ENCODE peak calls at places on chromosomes 5 and 9, in six cellular contexts. Z, Y, C, S, O and B are unnamed samples.

GRCh38 chr5:76838481-76839261 is 11.1 kb upstream of the S100Z start:
- DNase-seq in Z (peak), Y (no peak), O (no peak), C (no peak), S (peak), B (no peak)

GRCh38 chr5:111854196-111854595 is 97.2 kb upstream of the NREP start:
- DNase-seq in Y (no peak), C (peak), O (no peak), Z (no peak), S (no peak), B (no peak)

GRCh38 chr5:124162782-124163532 is 583.5 kb downstream of the ZNF608 start:
- DNase-seq in O (peak), S (no peak), C (peak), Z (peak), Y (no peak), B (no peak)

GRCh38 chr5:88925692-88926490 is 42.9 kb upstream of the MEF2C start:
- DNase-seq in Z (peak), Y (no peak), O (peak), S (no peak), C (no peak), B (no peak)

GRCh38 chr5:8457187-8458037 is 588.5 kb downstream of the MTRR start:
- DNase-seq in Z (peak), O (peak), Y (peak), S (peak), C (no peak), B (peak)

GRCh38 chr5:164742025-164742424 is 1236.6 kb downstream of the MAT2B start:
- DNase-seq in Z (no peak), O (no peak), S (no peak), C (no peak), Y (no peak), B (no peak)

GRCh38 chr5:138230981-138231589 is 18.0 kb upstream of the CDC23 start:
- DNase-seq in Z (peak), O (peak), Y (no peak), C (no peak), S (peak), B (no peak)

GRCh38 chr9:130111805-130112204 is 58.1 kb downstream of the GPR107 start:
- DNase-seq in Z (no peak), C (no peak), O (no peak), S (no peak), Y (no peak), B (no peak)

GRCh38 chr9:116476002-116476401 is 211.1 kb upstream of the TRIM32 start:
- DNase-seq in Z (no peak), O (no peak), C (no peak), Y (no peak), S (no peak), B (no peak)

GRCh38 chr5:151820903-151821302 is 49.1 kb downstream of the G3BP1 start:
- DNase-seq in O (no peak), S (no peak), Z (no peak), C (no peak), Y (no peak), B (no peak)

GRCh38 chr5:160930361-160930760 is 78.3 kb upstream of the ATP10B start:
- DNase-seq in Z (no peak), S (peak), C (peak), Y (peak), O (peak), B (no peak)

GRCh38 chr5:146967646-146968045 is 89.1 kb upstream of the PPP2R2B start:
- DNase-seq in S (no peak), O (no peak), Z (no peak), Y (no peak), C (no peak), B (peak)

GRCh38 chr5:40284863-40285262 is 394.9 kb upstream of the PTGER4 start:
- DNase-seq in C (no peak), S (no peak), Y (no peak), Z (no peak), O (no peak), B (no peak)

GRCh38 chr9:35518212-35518917 is 28.5 kb downstream of the RUSC2 start:
- DNase-seq in Z (peak), C (peak), Y (peak), S (peak), O (peak), B (no peak)

GRCh38 chr9:35661756-35662350 is 3.1 kb downstream of the ARHGEF39 start:
- DNase-seq in Y (no peak), Z (no peak), C (no peak), S (no peak), O (no peak), B (no peak)

GRCh38 chr9:134606951-134607733 is 34.5 kb upstream of the COL5A1 start:
- DNase-seq in Y (peak), O (no peak), C (no peak), Z (peak), S (no peak), B (no peak)

GRCh38 chr5:491119-491855 is 33.0 kb downstream of the SLC9A3 start:
- DNase-seq in Z (no peak), Y (no peak), S (no peak), C (no peak), O (no peak), B (no peak)

GRCh38 chr5:171314728-171315385 is 5.8 kb downstream of the TLX3 start:
- DNase-seq in Z (no peak), S (no peak), Y (peak), C (peak), O (no peak), B (no peak)

DNA sequence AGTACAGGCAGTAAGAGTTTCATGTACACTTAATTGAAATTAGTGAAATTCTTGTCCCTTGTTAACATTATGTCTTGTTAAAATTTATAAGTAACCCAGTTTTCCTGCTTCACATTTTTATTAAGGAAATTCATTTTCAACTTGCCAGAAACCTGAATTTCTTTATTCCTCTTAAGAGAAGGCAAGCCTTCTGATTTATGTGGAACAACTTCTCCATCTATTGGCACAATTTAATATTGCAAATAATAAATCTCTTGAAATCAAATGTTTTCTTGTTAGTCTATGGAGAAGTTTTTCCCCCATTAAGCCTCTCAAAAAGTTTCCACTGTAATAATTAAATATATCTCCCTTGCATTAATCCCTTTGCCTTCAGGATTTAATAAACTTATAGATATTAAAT is 33.8 kb upstream of the ACO1 start:
- DNase-seq in S (no peak), Z (peak), C (no peak), O (peak), Y (no peak), B (no peak)
- TF ChIP-seq CTCF in S (peak), Z (peak), C (peak), O (peak), Y (no peak), B (no peak)

GRCh38 chr5:121188849-121189248 is 662.8 kb upstream of the FTMT start:
- DNase-seq in C (no peak), O (no peak), Z (no peak), S (no peak), Y (no peak), B (no peak)

DNA sequence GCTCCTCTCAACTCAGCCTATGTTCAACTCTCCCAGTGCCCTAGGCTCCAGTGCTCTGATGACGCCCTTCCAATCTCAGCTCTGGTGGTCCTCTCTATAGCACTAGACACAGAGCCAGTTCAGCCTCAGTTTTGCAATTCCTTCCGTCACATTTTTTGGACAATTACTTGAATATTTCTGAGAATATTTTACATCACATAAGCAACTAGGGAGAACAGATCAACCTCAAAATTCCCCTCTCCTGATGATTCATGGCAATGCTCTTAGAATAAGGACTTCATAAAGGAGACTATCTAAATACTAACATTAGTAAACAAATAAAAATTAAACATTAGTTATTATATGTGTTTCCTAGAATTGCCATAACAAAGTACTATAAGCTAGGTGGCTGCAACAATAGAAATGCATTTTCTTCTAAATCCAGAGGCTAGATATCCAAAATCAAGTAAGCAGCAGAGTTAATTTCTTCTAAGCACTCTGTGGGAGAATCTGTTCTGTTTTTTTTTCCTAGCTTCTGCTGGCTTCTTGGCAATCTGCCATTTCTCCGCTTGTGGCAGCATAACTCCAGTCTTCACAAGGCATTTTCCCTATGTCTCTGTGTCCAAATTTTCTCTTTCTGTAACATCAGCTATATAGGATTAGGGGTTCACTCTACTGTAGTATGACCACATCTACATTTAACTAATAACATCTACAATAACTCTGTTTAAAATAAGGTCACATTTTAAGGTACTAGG is 661.9 kb upstream of the FTMT start:
- DNase-seq in Y (no peak), S (peak), Z (peak), C (no peak), O (no peak), B (no peak)
- TF ChIP-seq CTCF in Y (no peak), S (no peak), Z (no peak), C (no peak), O (no peak), B (no peak)

GRCh38 chr9:132409828-132410528 is at the start of gene CFAP77:
- DNase-seq in Y (peak), O (peak), S (no peak), Z (peak), C (peak), B (no peak)

GRCh38 chr9:132408521-132408920 is 1.5 kb upstream of the CFAP77 start:
- DNase-seq in C (no peak), S (no peak), Z (no peak), Y (no peak), O (no peak), B (no peak)

GRCh38 chr9:132404228-132404881 is 2.3 kb downstream of the TTF1 start:
- DNase-seq in Y (no peak), C (no peak), S (no peak), Z (peak), O (no peak), B (no peak)

GRCh38 chr9:132406554-132407122 is at the start of gene TTF1:
- DNase-seq in C (peak), Z (peak), S (peak), Y (peak), O (peak), B (peak)

DNA sequence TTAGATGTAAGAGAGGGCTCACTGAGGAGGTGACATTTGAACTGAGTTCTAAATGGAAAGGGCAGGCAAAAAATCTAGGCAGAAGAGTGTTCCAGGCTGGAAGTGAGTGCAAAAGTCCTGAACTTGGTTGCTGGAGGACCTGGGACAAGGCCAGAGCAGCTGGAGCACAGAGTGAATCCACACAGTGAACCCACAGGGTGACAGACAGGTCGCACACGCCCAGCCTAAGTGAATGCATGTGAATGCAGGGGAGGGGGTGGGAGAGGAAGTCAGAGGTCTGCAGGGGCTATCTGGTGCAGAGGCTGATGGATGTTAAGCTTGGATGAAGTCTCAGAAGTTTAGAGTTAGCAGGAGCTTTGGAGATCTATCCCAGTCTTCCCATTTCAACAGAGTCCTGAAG is 556 bp upstream of the TTF1 start:
- DNase-seq in Y (no peak), S (no peak), Z (no peak), O (no peak), C (no peak), B (no peak)
- TF ChIP-seq CTCF in Y (no peak), S (no peak), Z (no peak), O (no peak), C (no peak), B (no peak)

DNA sequence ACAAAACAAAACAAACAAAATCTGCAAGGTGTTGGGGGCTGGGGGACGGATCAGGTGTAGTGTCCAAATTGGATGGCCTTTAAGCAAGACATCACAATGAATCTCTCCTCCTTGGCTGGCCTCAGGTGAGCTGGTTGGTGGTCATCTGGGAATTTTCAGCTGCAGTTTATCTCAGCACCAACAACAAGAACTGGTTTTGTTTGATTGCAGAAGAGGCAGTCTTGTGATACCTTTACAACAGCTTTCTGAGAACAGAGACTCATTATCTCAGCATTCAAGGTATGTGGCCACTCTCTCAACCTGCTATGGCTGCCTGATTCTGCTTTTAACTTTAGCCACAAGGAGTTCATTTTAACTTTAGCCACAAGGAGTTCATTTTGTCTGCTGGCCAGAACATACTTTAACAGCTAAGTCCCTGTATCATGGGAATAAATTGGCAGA is 1543.4 kb downstream of the EFNA5 start:
- DNase-seq in Y (no peak), Z (no peak), C (no peak), O (peak), S (peak), B (no peak)
- TF ChIP-seq CTCF in Y (no peak), Z (no peak), C (no peak), O (no peak), S (peak), B (no peak)

DNA sequence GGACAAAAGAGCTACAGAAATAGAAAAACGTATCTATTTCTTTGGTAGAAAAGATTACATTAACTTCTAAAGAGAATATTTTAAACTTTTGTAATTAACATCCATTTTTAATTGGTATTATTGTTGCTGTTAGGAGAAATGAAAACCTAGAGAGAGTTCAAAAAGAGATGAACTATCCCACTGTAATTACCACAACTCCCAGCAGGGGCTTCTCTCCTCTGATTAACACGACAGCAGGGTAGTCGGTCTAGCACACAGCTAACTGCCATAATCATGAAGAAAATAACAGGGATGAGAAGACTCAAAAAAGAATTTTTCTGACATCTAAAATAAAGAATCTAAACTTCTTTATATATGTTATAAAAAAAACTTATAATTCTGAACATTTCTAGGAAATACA is 86.2 kb upstream of the CDH9 start:
- DNase-seq in C (peak), Y (no peak), O (peak), S (no peak), Z (peak), B (no peak)
- TF ChIP-seq CTCF in C (peak), Y (no peak), O (peak), S (peak), Z (peak), B (peak)

GRCh38 chr5:33675958-33676464 is 215.8 kb downstream of the ADAMTS12 start:
- DNase-seq in Y (no peak), S (no peak), C (no peak), Z (no peak), O (no peak), B (no peak)

GRCh38 chr5:33671700-33672291 is 220.0 kb downstream of the ADAMTS12 start:
- DNase-seq in S (no peak), Z (no peak), O (no peak), Y (no peak), C (no peak), B (no peak)
- TF ChIP-seq CTCF in S (no peak), Z (no peak), O (no peak), Y (no peak), C (no peak), B (no peak)

GRCh38 chr5:141084487-141084989 is 9.9 kb upstream of the PCDHB2 start:
- DNase-seq in O (peak), S (no peak), C (peak), Z (peak), Y (peak), B (no peak)
- TF ChIP-seq CTCF in O (peak), S (no peak), C (peak), Z (peak), Y (no peak), B (peak)

GRCh38 chr9:6552738-6553121 is 92.8 kb downstream of the GLDC start:
- DNase-seq in C (no peak), Z (peak), O (peak), Y (no peak), S (no peak), B (no peak)

GRCh38 chr9:6557883-6558282 is 87.6 kb downstream of the GLDC start:
- DNase-seq in S (no peak), Y (no peak), O (no peak), C (peak), Z (no peak), B (no peak)

GRCh38 chr9:6551126-6551525 is 94.4 kb downstream of the GLDC start:
- DNase-seq in S (no peak), C (no peak), Z (no peak), O (no peak), Y (no peak), B (no peak)

GRCh38 chr9:6549106-6549505 is 96.4 kb downstream of the GLDC start:
- DNase-seq in S (no peak), Y (no peak), Z (no peak), C (peak), O (no peak), B (no peak)

DNA sequence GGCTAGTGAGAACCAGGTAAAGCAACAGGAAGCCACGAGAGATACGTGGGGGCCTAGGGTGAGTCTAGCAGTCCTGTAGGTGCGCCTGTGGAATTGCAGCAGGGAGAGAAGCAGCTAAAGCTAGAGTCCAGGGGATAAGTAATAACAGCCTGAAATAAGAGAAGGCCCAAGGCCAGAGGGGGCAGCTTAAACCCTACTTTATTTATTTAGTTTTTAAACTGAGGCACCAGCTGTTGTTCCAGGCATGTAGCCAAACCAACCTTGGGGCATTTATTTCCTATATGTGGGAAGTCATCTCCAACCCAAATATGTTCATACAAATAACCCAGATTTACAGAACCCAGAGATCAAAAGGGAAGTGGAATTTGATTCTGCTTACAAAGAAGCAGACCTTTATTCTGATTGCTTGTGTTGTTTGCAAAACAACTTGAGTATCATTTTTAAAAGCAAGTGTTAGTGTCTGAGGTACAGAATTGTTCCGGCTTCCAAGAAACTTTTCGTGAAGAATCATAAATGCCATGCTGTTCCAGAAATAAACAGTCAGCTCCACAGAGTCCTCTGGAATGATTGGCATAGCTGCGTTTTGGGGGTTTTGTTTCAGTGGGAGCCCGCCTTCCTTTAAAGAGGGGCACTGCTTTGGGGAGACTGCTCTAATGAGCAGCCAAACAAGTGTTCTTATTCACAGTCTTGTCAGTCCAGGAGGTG is 93.3 kb downstream of the GLDC start:
- DNase-seq in C (no peak), O (no peak), S (no peak), Z (peak), Y (no peak), B (no peak)
- TF ChIP-seq CTCF in C (no peak), O (peak), S (peak), Z (peak), Y (no peak), B (no peak)